ENCODE peak calls at places on chromosomes 4 and X, in seven cellular contexts. Q is SK-N-SH; L is activated CD8-positive, alpha-beta memory T cell treated with anti-CD3 and anti-CD28 coated beads for 4 hours; U is astrocyte of the spinal cord; W is H9; S is EH; F is transverse colon. Z is an unnamed sample.

GRCh38 chrX:111784667-111785066 is 91.3 kb upstream of the TRPC5OS start:
- DNase-seq in Q (no peak), L (no peak), W (no peak), S (no peak), F (no peak), U (no peak), Z (no peak)

GRCh38 chr4:30720656-30721352 is 635 bp downstream of the PCDH7 start:
- DNase-seq in Q (peak; percentile 55), U (peak; percentile 53), S (peak; percentile 51), L (no peak), W (peak; percentile 59), F (peak; percentile 12), Z (peak; percentile 63)

GRCh38 chrX:40402771-40403533 is 177.8 kb upstream of the ATP6AP2 start:
- DNase-seq in U (peak; percentile 34), F (peak; percentile 21), Q (no peak), S (peak; percentile 50), L (no peak), W (no peak), Z (no peak)

GRCh38 chrX:10074241-10074941 is 82.4 kb upstream of the CLCN4 start:
- DNase-seq in W (no peak), U (no peak), S (no peak), F (no peak), L (no peak), Q (no peak), Z (no peak)

GRCh38 chr4:125191252-125191651 is 123.5 kb upstream of the FAT4 start:
- DNase-seq in W (no peak), S (peak; percentile 77), L (no peak), U (peak; percentile 87), Q (no peak), F (no peak), Z (no peak)

GRCh38 chrX:2629316-2630168 is 61.6 kb upstream of the CD99 start:
- DNase-seq in S (no peak), L (no peak), Q (no peak), W (no peak), U (no peak), F (no peak), Z (peak; percentile 7)

GRCh38 chr4:39037491-39037825 is 5.2 kb upstream of the TMEM156 start:
- DNase-seq in W (no peak), Q (no peak), S (peak; percentile 18), F (no peak), L (no peak), U (peak; percentile 68), Z (no peak)

GRCh38 chr4:7351014-7351413 is 83.7 kb downstream of the PSAPL1 start:
- DNase-seq in Q (no peak), U (no peak), L (no peak), F (no peak), W (no peak), S (no peak), Z (no peak)

GRCh38 chrX:50081282-50081955 is 119.4 kb downstream of the AKAP4 start:
- DNase-seq in L (no peak), Q (peak; percentile 27), F (peak; percentile 27), S (peak; percentile 29), U (peak; percentile 3), W (peak; percentile 34), Z (no peak)

GRCh38 chr4:25184056-25184455 is 23.8 kb upstream of the SEPSECS start:
- DNase-seq in S (peak; percentile 23), U (no peak), W (no peak), F (no peak), L (no peak), Q (no peak), Z (no peak)

GRCh38 chr4:110926841-110927400 is 304.0 kb upstream of the PITX2 start:
- DNase-seq in W (no peak), S (peak; percentile 2), U (no peak), Q (no peak), F (no peak), L (no peak), Z (no peak)

GRCh38 chrX:134006484-134007161 is 21.2 kb upstream of the GPC3 start:
- DNase-seq in W (no peak), Q (no peak), L (no peak), S (no peak), F (no peak), U (no peak), Z (no peak)

GRCh38 chrX:109472939-109473713 is 8.8 kb downstream of the GUCY2F start:
- DNase-seq in Q (peak; percentile 1), F (no peak), U (peak; percentile 77), L (no peak), S (peak; percentile 51), W (peak; percentile 83), Z (peak; percentile 2)

GRCh38 chr4:140135529-140136021 is 18.4 kb downstream of the MAML3 start:
- DNase-seq in W (no peak), U (peak; percentile 38), F (peak; percentile 15), S (peak; percentile 56), L (no peak), Q (peak; percentile 84), Z (peak; percentile 87)

GRCh38 chr4:98341309-98341708 is 80.1 kb downstream of the RAP1GDS1 start:
- DNase-seq in W (no peak), Q (peak; percentile 72), F (no peak), U (peak; percentile 32), S (peak; percentile 73), L (no peak), Z (peak; percentile 8)

Z was measured in SK-N-DZ.